ENCODE peak calls at places on chromosomes 13 and 19, in four cellular contexts. R is CD8-positive, alpha-beta T cell; U is coronary artery; E is mammary epithelial cell. O is an unnamed sample.

GRCh38 chr13:112777637-112778406 is 88.0 kb downstream of the ATP11A start:
- DNase-seq in R (no peak), U (no peak), E (no peak), O (no peak)

GRCh38 chr13:40064723-40065122 is 409.3 kb downstream of the COG6 start:
- DNase-seq in R (no peak), U (no peak), E (peak), O (no peak)

GRCh38 chr13:51823351-51823750 is 19.4 kb upstream of the DHRS12 start:
- DNase-seq in R (no peak), U (no peak), E (no peak), O (no peak)

GRCh38 chr13:60716296-60716695 is 319.3 kb downstream of the TDRD3 start:
- DNase-seq in R (no peak), U (no peak), E (no peak), O (no peak)

GRCh38 chr13:111905609-111905945 is 161.4 kb upstream of the SOX1 start:
- DNase-seq in R (no peak), U (peak), E (no peak), O (no peak)

GRCh38 chr19:42942187-42942789 is 5.3 kb upstream of the PSG7 start:
- DNase-seq in R (no peak), U (no peak), E (peak), O (no peak)

GRCh38 chr13:98517576-98518310 is 59.2 kb downstream of the STK24 start:
- DNase-seq in R (no peak), U (no peak), E (no peak), O (no peak)

GRCh38 chr19:7068599-7068998 is 904 bp upstream of the ZNF557 start:
- DNase-seq in R (no peak), U (no peak), E (no peak), O (no peak)

GRCh38 chr19:33260628-33261418 is 35.2 kb upstream of the SLC7A10 start:
- DNase-seq in R (no peak), U (no peak), E (no peak), O (no peak)

GRCh38 chr19:20607943-20608342 is 42.4 kb upstream of the ZNF737 start:
- DNase-seq in R (no peak), U (no peak), E (no peak), O (no peak)

GRCh38 chr19:18351544-18351943 is 11.1 kb downstream of the PGPEP1 start:
- DNase-seq in R (no peak), U (no peak), E (no peak), O (no peak)

GRCh38 chr19:51271015-51271600 is 20.2 kb downstream of the SIGLECL1 start:
- DNase-seq in R (no peak), U (peak), E (no peak), O (peak)

GRCh38 chr19:31096930-31097329 is 252.3 kb downstream of the TSHZ3 start:
- DNase-seq in R (no peak), U (no peak), E (no peak), O (no peak)

GRCh38 chr19:18023596-18024212 is 15.7 kb downstream of the ARRDC2 start:
- DNase-seq in R (peak), U (peak), E (no peak), O (peak)

GRCh38 chr13:109389892-109390345 is 396.5 kb downstream of the IRS2 start:
- DNase-seq in R (no peak), U (no peak), E (peak), O (no peak)

DNA sequence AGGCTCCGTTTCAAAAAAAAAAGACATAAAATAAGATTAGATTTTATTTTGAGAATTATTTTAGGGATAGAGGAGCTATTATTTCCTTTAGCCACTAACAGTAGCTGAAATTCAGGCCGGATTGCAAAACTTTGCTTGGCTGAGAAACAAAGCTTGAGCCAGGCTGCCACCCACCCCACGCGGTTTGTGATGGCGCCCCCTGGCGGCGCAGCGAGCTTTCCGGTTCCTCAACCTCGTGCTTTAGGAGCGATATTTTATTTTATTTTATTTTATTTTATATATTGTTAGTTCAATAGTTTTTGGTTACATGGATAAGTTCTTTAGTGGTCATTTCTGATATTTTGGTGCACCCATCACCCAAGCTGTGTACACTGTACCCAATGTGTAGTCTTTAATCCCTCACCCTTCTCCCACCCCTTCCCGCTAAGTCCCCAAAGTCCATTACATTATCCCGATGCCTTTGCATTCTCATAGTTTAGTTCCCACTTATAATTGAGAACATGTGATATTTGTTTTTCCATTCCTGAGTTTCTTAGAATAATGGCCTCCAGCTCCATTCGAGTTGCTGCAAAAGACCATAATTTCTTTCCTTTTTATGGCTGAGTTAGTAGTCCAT is 19.8 kb upstream of the CEACAM4 start:
- DNase-seq in R (peak), U (no peak), E (no peak), O (no peak)
- TF ChIP-seq CTCF in R (peak), U (no peak), E (peak), O (peak)

GRCh38 chr19:45254044-45254531 is 3.0 kb downstream of the MARK4 start:
- DNase-seq in R (no peak), U (no peak), E (no peak), O (no peak)
- TF ChIP-seq CTCF in R (peak), U (no peak), E (peak), O (no peak)

GRCh38 chr19:4067396-4068057 is 828 bp upstream of the ZBTB7A start:
- DNase-seq in R (peak), U (no peak), E (no peak), O (no peak)
- TF ChIP-seq CTCF in R (no peak), U (no peak), E (no peak), O (no peak)

DNA sequence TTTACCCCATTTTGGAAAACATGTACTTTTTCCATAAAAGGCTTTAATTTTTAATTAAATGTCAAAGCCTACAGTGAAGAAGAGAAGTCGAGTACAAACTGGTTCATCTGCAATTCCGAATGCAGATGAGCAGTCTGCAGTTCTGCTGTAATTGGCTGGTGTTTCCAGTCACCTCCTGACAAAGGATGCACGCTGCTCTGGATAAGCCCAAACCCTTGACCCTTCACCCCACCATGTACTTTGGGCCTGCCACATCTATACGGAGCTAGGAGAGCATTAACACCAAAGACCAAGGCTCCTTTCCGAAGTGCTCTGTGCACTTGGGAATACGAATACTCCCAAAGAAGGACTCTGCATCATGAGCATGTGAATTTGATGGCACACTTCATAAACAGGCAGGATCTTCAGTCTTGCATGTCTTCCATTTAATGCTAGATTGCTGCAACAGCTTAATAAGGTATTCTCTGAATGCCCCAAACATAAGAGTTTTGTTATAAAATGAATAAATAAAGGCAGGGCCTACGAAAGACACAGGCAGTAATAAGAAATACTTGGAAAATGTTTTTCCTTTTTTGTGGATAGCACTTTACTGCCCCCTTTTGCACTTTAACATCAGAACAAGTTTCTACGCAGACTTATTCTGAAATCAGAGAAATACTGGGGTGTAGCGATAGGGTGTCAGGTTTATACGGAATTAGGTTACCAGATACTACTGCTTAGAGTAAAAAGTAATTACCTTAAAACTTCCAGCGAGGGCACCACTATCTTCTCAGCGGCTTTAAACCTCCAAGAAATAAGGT is 15.1 kb downstream of the EFNB2 start:
- DNase-seq in R (no peak), U (no peak), E (no peak), O (no peak)
- TF ChIP-seq CTCF in R (no peak), U (peak), E (no peak), O (no peak)

DNA sequence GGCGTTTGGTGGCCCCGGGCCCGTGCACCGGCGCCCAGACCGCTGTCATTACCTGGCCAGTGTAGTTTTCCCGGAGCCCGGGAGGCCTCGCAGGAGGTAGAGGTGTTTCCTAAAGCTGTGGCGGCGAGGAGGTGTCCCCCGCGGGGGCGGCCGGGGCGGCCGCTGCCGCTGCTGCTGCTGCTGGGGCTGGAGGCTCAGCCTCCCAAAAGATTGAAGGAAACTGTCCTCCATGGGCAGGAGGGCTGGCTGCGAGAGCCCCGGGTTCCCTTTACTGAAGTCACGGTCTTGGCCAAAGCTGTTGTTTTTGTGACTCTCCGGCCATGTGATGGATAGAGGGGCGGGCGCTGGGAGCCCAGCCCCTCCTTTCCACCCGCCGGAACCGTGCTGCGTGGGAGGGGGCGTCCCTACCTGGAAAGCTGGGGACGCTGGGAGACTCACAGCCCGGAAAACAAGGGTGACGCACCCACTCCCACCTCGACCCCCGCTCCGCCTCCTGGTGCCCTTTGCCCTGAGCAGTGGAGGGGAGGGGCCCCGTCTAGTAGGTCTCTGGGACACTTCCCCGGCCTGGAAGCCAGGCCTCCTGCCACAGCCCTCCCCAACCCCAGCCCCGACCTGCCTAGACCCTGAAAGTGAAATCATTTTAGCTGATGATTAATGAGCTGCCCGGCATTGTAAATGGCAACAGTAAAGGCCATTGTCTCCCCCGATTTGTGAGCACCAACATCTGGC is at the start of gene N4BP2L1:
- DNase-seq in R (peak), U (peak), E (peak), O (peak)
- TF ChIP-seq CTCF in R (no peak), U (no peak), E (no peak), O (no peak)

GRCh38 chr19:13031917-13032623 is 36.8 kb downstream of the NFIX start:
- DNase-seq in R (no peak), U (no peak), E (peak), O (no peak)

GRCh38 chr19:13028027-13028426 is 32.8 kb downstream of the NFIX start:
- DNase-seq in R (no peak), U (no peak), E (no peak), O (no peak)

GRCh38 chr19:13029301-13029880 is 34.1 kb downstream of the NFIX start:
- DNase-seq in R (no peak), U (no peak), E (no peak), O (no peak)

GRCh38 chr19:13027557-13027956 is 32.3 kb downstream of the NFIX start:
- DNase-seq in R (no peak), U (no peak), E (no peak), O (no peak)

GRCh38 chr19:13029893-13030292 is 34.6 kb downstream of the NFIX start:
- DNase-seq in R (no peak), U (no peak), E (no peak), O (no peak)
- TF ChIP-seq CTCF in R (no peak), U (peak), E (peak), O (peak)

GRCh38 chr13:61880576-61881283 is 465.1 kb upstream of the PCDH20 start:
- DNase-seq in R (no peak), U (no peak), E (no peak), O (no peak)
- TF ChIP-seq CTCF in R (no peak), U (no peak), E (peak), O (peak)

GRCh38 chr19:3061214-3062161 is 807 bp downstream of the TLE5 start:
- DNase-seq in R (peak), U (no peak), E (no peak), O (no peak)
- TF ChIP-seq CTCF in R (peak), U (no peak), E (no peak), O (peak)

DNA sequence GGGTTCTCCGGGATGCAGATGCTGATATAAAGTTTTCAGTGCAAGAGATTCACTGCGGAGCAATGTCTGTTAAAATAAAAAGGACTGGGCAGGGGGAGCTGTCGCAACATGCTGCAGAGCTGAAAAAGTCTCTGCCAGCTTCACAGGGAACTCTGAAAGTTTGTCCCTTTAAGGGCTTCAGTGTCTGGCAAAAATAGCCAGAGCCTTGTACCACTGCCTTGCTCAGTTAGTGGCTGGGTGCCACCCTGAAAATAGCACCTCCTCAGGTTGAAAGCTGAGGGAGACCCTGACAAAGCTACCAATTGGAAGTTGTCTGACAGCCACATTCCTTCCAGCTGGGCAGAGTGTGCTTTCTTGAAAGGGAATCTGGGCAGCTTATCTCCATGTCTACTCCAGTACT is 3.0 kb upstream of the NDFIP2 start:
- DNase-seq in R (no peak), U (no peak), E (peak), O (no peak)
- TF ChIP-seq CTCF in R (no peak), U (no peak), E (no peak), O (no peak)